ENCODE peak calls at places on chromosomes 16 and 17, in seven cellular contexts. V, W, F, A, N, T and E are unnamed samples.

GRCh38 chr16:48617104-48617503 is 7.1 kb upstream of the N4BP1 start:
- DNase-seq in V (no peak), W (no peak), F (no peak), A (no peak), N (no peak), T (no peak), E (no peak)

GRCh38 chr17:45432405-45433113 is at the start of gene ARHGAP27:
- DNase-seq in V (no peak), W (peak), F (no peak), A (peak), N (peak), T (no peak), E (no peak)

GRCh38 chr17:74690409-74690825 is 22.3 kb downstream of the CD300LF start:
- DNase-seq in V (peak), W (no peak), F (no peak), A (no peak), N (no peak), T (no peak), E (no peak)

GRCh38 chr17:8125947-8126305 is 2.0 kb upstream of the HES7 start:
- DNase-seq in V (no peak), W (no peak), F (no peak), A (no peak), N (no peak), T (no peak), E (no peak)

GRCh38 chr17:47280072-47280811 is 26.6 kb downstream of the ITGB3 start:
- DNase-seq in V (no peak), W (no peak), F (no peak), A (no peak), N (no peak), T (no peak), E (no peak)

GRCh38 chr17:7330099-7331015 is 1.2 kb upstream of the NEURL4 start:
- DNase-seq in V (peak), W (peak), F (peak), A (peak), N (peak), T (peak), E (peak)

GRCh38 chr17:58268774-58269556 is 11.8 kb downstream of the MPO start:
- DNase-seq in V (no peak), W (no peak), F (no peak), A (no peak), N (no peak), T (no peak), E (no peak)

GRCh38 chr16:72083778-72084404 is 9.5 kb downstream of the TXNL4B start:
- DNase-seq in V (no peak), W (no peak), F (no peak), A (no peak), N (no peak), T (no peak), E (no peak)

GRCh38 chr17:1087381-1088241 is 90.7 kb downstream of the TIMM22 start:
- DNase-seq in V (peak), W (no peak), F (peak), A (peak), N (peak), T (no peak), E (peak)

GRCh38 chr17:49742256-49742655 is 21.7 kb downstream of the FAM117A start:
- DNase-seq in V (no peak), W (no peak), F (no peak), A (no peak), N (no peak), T (no peak), E (peak)

GRCh38 chr16:82949016-82949415 is 322.2 kb downstream of the CDH13 start:
- DNase-seq in V (no peak), W (no peak), F (no peak), A (no peak), N (no peak), T (no peak), E (no peak)

GRCh38 chr17:60060474-60060873 is 18.2 kb downstream of the HEATR6 start:
- DNase-seq in V (no peak), W (no peak), F (no peak), A (no peak), N (no peak), T (no peak), E (no peak)

GRCh38 chr17:27384721-27385120 is 71.5 kb upstream of the KSR1 start:
- DNase-seq in V (no peak), W (no peak), F (no peak), A (no peak), N (no peak), T (no peak), E (peak)

GRCh38 chr17:76276069-76276431 is 10.9 kb downstream of the UBALD2 start:
- DNase-seq in V (no peak), W (no peak), F (no peak), A (no peak), N (no peak), T (no peak), E (no peak)

GRCh38 chr16:69724981-69725479 is 1.3 kb downstream of the NQO1 start:
- DNase-seq in V (no peak), W (no peak), F (no peak), A (no peak), N (no peak), T (no peak), E (no peak)

GRCh38 chr17:35312346-35312745 is 61.1 kb downstream of the SLFN11 start:
- DNase-seq in V (no peak), W (no peak), F (no peak), A (no peak), N (no peak), T (no peak), E (no peak)

GRCh38 chr17:75191584-75191983 is 8.8 kb upstream of the SUMO2 start:
- DNase-seq in V (no peak), W (no peak), F (no peak), A (no peak), N (no peak), T (no peak), E (no peak)

GRCh38 chr17:49438885-49439284 is 24.2 kb upstream of the PHB1 start:
- DNase-seq in V (no peak), W (no peak), F (no peak), A (no peak), N (no peak), T (no peak), E (no peak)

GRCh38 chr16:1645914-1646525 is 32.1 kb upstream of the JPT2 start:
- DNase-seq in V (no peak), W (peak), F (peak), A (peak), N (no peak), T (no peak), E (peak)

GRCh38 chr16:70778901-70779309 is 22.1 kb downstream of the VAC14 start:
- DNase-seq in V (no peak), W (no peak), F (no peak), A (peak), N (peak), T (no peak), E (peak)

GRCh38 chr17:28763804-28764266 is 20.0 kb downstream of the TRAF4 start:
- DNase-seq in V (no peak), W (peak), F (no peak), A (peak), N (peak), T (peak), E (peak)

GRCh38 chr16:10822702-10823101 is 4.1 kb upstream of the TVP23A start:
- DNase-seq in V (no peak), W (no peak), F (no peak), A (no peak), N (no peak), T (no peak), E (no peak)

GRCh38 chr17:38724337-38724988 is 5.7 kb upstream of the CISD3 start:
- DNase-seq in V (no peak), W (no peak), F (peak), A (no peak), N (peak), T (no peak), E (no peak)

GRCh38 chr17:67011527-67012175 is 32.7 kb upstream of the CACNG1 start:
- DNase-seq in V (no peak), W (no peak), F (no peak), A (no peak), N (no peak), T (no peak), E (no peak)

GRCh38 chr17:65050438-65050837 is 6.1 kb downstream of the GNA13 start:
- DNase-seq in V (no peak), W (no peak), F (no peak), A (no peak), N (no peak), T (no peak), E (no peak)

GRCh38 chr17:48060249-48060648 is 12.1 kb downstream of the NFE2L1 start:
- DNase-seq in V (no peak), W (no peak), F (no peak), A (no peak), N (no peak), T (no peak), E (no peak)

GRCh38 chr17:1627219-1627986 is 1.2 kb downstream of the SLC43A2 start:
- DNase-seq in V (no peak), W (no peak), F (no peak), A (no peak), N (no peak), T (no peak), E (no peak)

GRCh38 chr16:73048292-73049050 is 543 bp upstream of the ZFHX3 start:
- DNase-seq in V (no peak), W (no peak), F (no peak), A (no peak), N (peak), T (no peak), E (no peak)

GRCh38 chr17:33668516-33668915 is 375.4 kb upstream of the ASIC2 start:
- DNase-seq in V (no peak), W (no peak), F (no peak), A (no peak), N (no peak), T (no peak), E (no peak)

GRCh38 chr16:81266680-81267095 is 28.2 kb downstream of the BCO1 start:
- DNase-seq in V (no peak), W (peak), F (no peak), A (peak), N (no peak), T (no peak), E (peak)

GRCh38 chr16:51071326-51071725 is 79.7 kb downstream of the SALL1 start:
- DNase-seq in V (no peak), W (no peak), F (no peak), A (no peak), N (no peak), T (no peak), E (no peak)

GRCh38 chr16:27485126-27485525 is 64.6 kb downstream of the GTF3C1 start:
- DNase-seq in V (no peak), W (no peak), F (no peak), A (no peak), N (no peak), T (no peak), E (no peak)

GRCh38 chr17:10814083-10814482 is 10.2 kb upstream of the TMEM238L start:
- DNase-seq in V (no peak), W (no peak), F (no peak), A (no peak), N (no peak), T (no peak), E (no peak)

GRCh38 chr17:45156242-45156641 is 5.4 kb upstream of the HEXIM2 start:
- DNase-seq in V (no peak), W (no peak), F (no peak), A (no peak), N (no peak), T (no peak), E (no peak)

GRCh38 chr16:11314309-11314894 is 30.9 kb upstream of the RMI2 start:
- DNase-seq in V (no peak), W (no peak), F (no peak), A (no peak), N (no peak), T (no peak), E (no peak)